ENCODE peak calls at places on chromosomes 3 and 15, in six cellular contexts. C, J, N, O, Y and M are unnamed samples.

GRCh38 chr3:72891053-72891855 is 3.4 kb downstream of the GXYLT2 start:
- DNase-seq in C (peak), J (peak), N (no peak), O (no peak), Y (no peak), M (peak)

GRCh38 chr3:184615396-184615795 is 53.8 kb downstream of the EPHB3 start:
- DNase-seq in C (no peak), J (no peak), N (no peak), O (no peak), Y (no peak), M (no peak)

GRCh38 chr3:66582721-66583141 is 81.9 kb upstream of the LRIG1 start:
- DNase-seq in C (no peak), J (no peak), N (no peak), O (no peak), Y (peak), M (no peak)

GRCh38 chr3:132682201-132682600 is 22.1 kb downstream of the UBA5 start:
- DNase-seq in C (no peak), J (no peak), N (no peak), O (no peak), Y (no peak), M (no peak)

GRCh38 chr3:171342200-171342599 is 118.0 kb downstream of the TNIK start:
- DNase-seq in C (no peak), J (no peak), N (no peak), O (no peak), Y (no peak), M (no peak)

GRCh38 chr3:85912981-85913380 is 954.2 kb downstream of the CADM2 start:
- DNase-seq in C (no peak), J (peak), N (no peak), O (no peak), Y (no peak), M (peak)

GRCh38 chr3:173750095-173750494 is 352.6 kb downstream of the NLGN1 start:
- DNase-seq in C (no peak), J (no peak), N (no peak), O (no peak), Y (no peak), M (peak)

GRCh38 chr3:112746675-112747276 is 99.9 kb downstream of the CD200R1L start:
- DNase-seq in C (no peak), J (no peak), N (no peak), O (no peak), Y (no peak), M (peak)

GRCh38 chr3:194103475-194103874 is 32.5 kb upstream of the HES1 start:
- DNase-seq in C (no peak), J (no peak), N (no peak), O (no peak), Y (no peak), M (no peak)

GRCh38 chr15:98785796-98786581 is 137.7 kb downstream of the IGF1R start:
- DNase-seq in C (no peak), J (peak), N (no peak), O (no peak), Y (peak), M (no peak)

GRCh38 chr3:13325092-13325491 is 95.0 kb downstream of the NUP210 start:
- DNase-seq in C (no peak), J (no peak), N (no peak), O (no peak), Y (no peak), M (no peak)

GRCh38 chr15:40252438-40253178 is 13.7 kb downstream of the PAK6 start:
- DNase-seq in C (no peak), J (no peak), N (no peak), O (no peak), Y (no peak), M (no peak)

GRCh38 chr3:50442940-50443579 is 60.4 kb downstream of the CACNA2D2 start:
- DNase-seq in C (no peak), J (no peak), N (no peak), O (no peak), Y (no peak), M (no peak)

GRCh38 chr3:195692361-195692700 is 28.4 kb upstream of the MUC20 start:
- DNase-seq in C (no peak), J (no peak), N (no peak), O (no peak), Y (no peak), M (no peak)

GRCh38 chr15:58396181-58396580 is 35.6 kb upstream of the LIPC start:
- DNase-seq in C (no peak), J (no peak), N (no peak), O (no peak), Y (no peak), M (peak)

GRCh38 chr3:139534992-139535879 is 4.3 kb downstream of the RBP1 start:
- DNase-seq in C (peak), J (peak), N (no peak), O (no peak), Y (no peak), M (peak)

GRCh38 chr15:40696228-40696627 is 1.3 kb downstream of the RAD51 start:
- DNase-seq in C (no peak), J (no peak), N (no peak), O (no peak), Y (no peak), M (no peak)

GRCh38 chr3:101466465-101467309 is 46.3 kb downstream of the SENP7 start:
- DNase-seq in C (no peak), J (peak), N (no peak), O (no peak), Y (no peak), M (peak)

GRCh38 chr3:149058602-149059001 is 27.7 kb downstream of the HLTF start:
- DNase-seq in C (no peak), J (no peak), N (no peak), O (no peak), Y (no peak), M (no peak)

GRCh38 chr15:31023841-31024240 is 32.4 kb upstream of the MTMR10 start:
- DNase-seq in C (no peak), J (no peak), N (no peak), O (no peak), Y (no peak), M (peak)

GRCh38 chr15:99729920-99730319 is 3.3 kb downstream of the LYSMD4 start:
- DNase-seq in C (no peak), J (no peak), N (no peak), O (peak), Y (no peak), M (peak)

GRCh38 chr3:142648950-142649349 is 52.8 kb downstream of the PLS1 start:
- DNase-seq in C (no peak), J (no peak), N (no peak), O (no peak), Y (no peak), M (no peak)

GRCh38 chr15:36877796-36878744 is 222.3 kb downstream of the MEIS2 start:
- DNase-seq in C (no peak), J (no peak), N (no peak), O (no peak), Y (no peak), M (no peak)

GRCh38 chr3:58531555-58531954 is 5.4 kb downstream of the ACOX2 start:
- DNase-seq in C (no peak), J (no peak), N (no peak), O (no peak), Y (no peak), M (no peak)

GRCh38 chr3:181454451-181455027 is 257.2 kb upstream of the SOX2 start:
- DNase-seq in C (no peak), J (no peak), N (no peak), O (no peak), Y (no peak), M (no peak)

GRCh38 chr3:6179761-6180160 is 681.2 kb upstream of the GRM7 start:
- DNase-seq in C (no peak), J (no peak), N (no peak), O (no peak), Y (no peak), M (no peak)

GRCh38 chr3:105970283-105970682 is 101.5 kb upstream of the CBLB start:
- DNase-seq in C (no peak), J (no peak), N (no peak), O (no peak), Y (no peak), M (peak)

GRCh38 chr15:101441706-101442105 is 47.8 kb downstream of the PCSK6 start:
- DNase-seq in C (no peak), J (no peak), N (no peak), O (no peak), Y (no peak), M (no peak)

GRCh38 chr3:120796944-120797343 is 54.4 kb downstream of the GTF2E1 start:
- DNase-seq in C (no peak), J (no peak), N (no peak), O (no peak), Y (no peak), M (no peak)

GRCh38 chr3:151146071-151146730 is 56.8 kb downstream of the GPR171 start:
- DNase-seq in C (peak), J (peak), N (peak), O (peak), Y (peak), M (peak)

GRCh38 chr15:69117431-69117841 is 43.0 kb upstream of the GLCE start:
- DNase-seq in C (no peak), J (no peak), N (no peak), O (no peak), Y (no peak), M (no peak)

GRCh38 chr15:35141743-35142356 is 56.8 kb upstream of the NANOGP8 start:
- DNase-seq in C (no peak), J (peak), N (no peak), O (no peak), Y (no peak), M (peak)

GRCh38 chr3:153209596-153209995 is 47.6 kb downstream of the RAP2B start:
- DNase-seq in C (no peak), J (no peak), N (peak), O (no peak), Y (no peak), M (peak)

GRCh38 chr15:22949074-22949547 is 31.1 kb downstream of the CYFIP1 start:
- DNase-seq in C (peak), J (no peak), N (no peak), O (peak), Y (no peak), M (peak)

GRCh38 chr15:78084359-78084750 is 6.8 kb upstream of the TBC1D2B start:
- DNase-seq in C (no peak), J (no peak), N (no peak), O (no peak), Y (no peak), M (no peak)

GRCh38 chr15:78083186-78083585 is 5.7 kb upstream of the TBC1D2B start:
- DNase-seq in C (no peak), J (no peak), N (no peak), O (no peak), Y (no peak), M (no peak)

GRCh38 chr15:78082743-78083110 is 5.2 kb upstream of the TBC1D2B start:
- DNase-seq in C (no peak), J (no peak), N (no peak), O (no peak), Y (no peak), M (no peak)

GRCh38 chr15:78083687-78084358 is 6.3 kb upstream of the TBC1D2B start:
- DNase-seq in C (no peak), J (no peak), N (no peak), O (no peak), Y (no peak), M (no peak)

GRCh38 chr15:78082106-78082742 is 4.7 kb upstream of the TBC1D2B start:
- DNase-seq in C (no peak), J (no peak), N (no peak), O (no peak), Y (no peak), M (peak)
- TF ChIP-seq BHLHE40 in C (no peak), J (no peak), N (no peak), O (no peak), Y (no peak), M (no peak)

DNA sequence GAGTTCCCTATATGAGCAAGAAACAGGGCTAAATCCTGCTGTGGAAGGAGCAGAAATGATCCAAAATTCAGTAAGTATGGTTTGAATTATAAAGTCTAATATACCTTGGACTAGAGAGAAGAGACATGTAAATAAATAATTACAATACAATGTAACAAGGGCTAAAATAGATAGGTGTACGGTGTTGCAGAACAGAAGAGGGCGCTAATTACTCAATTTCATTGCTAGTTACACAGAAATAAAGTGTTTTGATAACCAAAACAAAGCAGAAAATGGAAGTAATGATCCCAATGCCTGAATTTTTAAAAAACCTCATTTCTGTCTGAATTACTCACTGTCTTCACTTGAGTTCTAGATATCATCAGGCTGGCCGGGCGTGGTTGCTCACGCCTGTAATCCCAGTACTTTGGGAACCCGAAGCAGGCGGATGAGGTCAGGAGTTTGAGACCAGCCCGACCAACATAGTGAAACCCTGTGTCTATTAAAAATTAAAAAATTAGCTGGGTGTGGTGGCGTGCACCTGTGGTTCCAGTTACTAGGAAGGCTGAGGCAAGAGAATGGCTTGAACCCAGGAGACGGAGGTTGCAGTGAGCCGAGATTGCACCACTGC is 8.3 kb upstream of the PLCH1 start:
- DNase-seq in C (no peak), J (peak), N (no peak), O (no peak), Y (no peak), M (peak)
- TF ChIP-seq BHLHE40 in C (no peak), J (no peak), N (no peak), O (no peak), Y (no peak), M (no peak)

GRCh38 chr15:45134682-45135604 is 5.1 kb downstream of the DUOX1 start:
- DNase-seq in C (no peak), J (no peak), N (no peak), O (no peak), Y (no peak), M (no peak)
- TF ChIP-seq BHLHE40 in C (no peak), J (no peak), N (no peak), O (no peak), Y (peak), M (no peak)

DNA sequence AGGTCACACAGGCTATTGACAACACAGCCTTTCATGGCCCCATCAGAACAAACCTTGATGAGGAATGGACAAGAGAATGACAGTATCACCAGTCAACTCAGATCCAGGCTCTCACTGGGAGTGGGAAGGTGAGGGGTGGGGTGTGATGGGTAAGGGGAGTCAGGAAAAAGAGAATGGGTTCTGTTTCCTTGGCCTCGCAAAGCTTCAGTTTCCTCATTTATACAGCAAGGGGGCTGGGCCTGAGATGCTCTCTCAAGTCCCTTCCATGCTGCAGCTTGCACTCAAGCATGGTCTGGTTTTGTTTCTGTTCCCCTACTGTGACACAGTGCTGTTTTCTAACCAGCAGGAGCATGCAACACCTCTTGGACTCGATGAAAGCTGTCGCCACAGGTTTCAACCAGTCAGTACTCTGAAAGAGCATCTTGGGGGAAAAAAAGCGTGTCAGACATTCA is 65.7 kb upstream of the IL12A start:
- DNase-seq in C (no peak), J (no peak), N (no peak), O (no peak), Y (peak), M (no peak)
- TF ChIP-seq BHLHE40 in C (no peak), J (no peak), N (no peak), O (no peak), Y (peak), M (no peak)

GRCh38 chr3:43294975-43295374 is 8.6 kb downstream of the SNRK start:
- DNase-seq in C (no peak), J (peak), N (no peak), O (no peak), Y (no peak), M (no peak)
- TF ChIP-seq BHLHE40 in C (no peak), J (no peak), N (no peak), O (no peak), Y (no peak), M (no peak)

GRCh38 chr15:80436511-80437307 is 32.5 kb downstream of the ARNT2 start:
- DNase-seq in C (no peak), J (peak), N (peak), O (no peak), Y (no peak), M (peak)
- TF ChIP-seq BHLHE40 in C (no peak), J (no peak), N (no peak), O (no peak), Y (no peak), M (no peak)

DNA sequence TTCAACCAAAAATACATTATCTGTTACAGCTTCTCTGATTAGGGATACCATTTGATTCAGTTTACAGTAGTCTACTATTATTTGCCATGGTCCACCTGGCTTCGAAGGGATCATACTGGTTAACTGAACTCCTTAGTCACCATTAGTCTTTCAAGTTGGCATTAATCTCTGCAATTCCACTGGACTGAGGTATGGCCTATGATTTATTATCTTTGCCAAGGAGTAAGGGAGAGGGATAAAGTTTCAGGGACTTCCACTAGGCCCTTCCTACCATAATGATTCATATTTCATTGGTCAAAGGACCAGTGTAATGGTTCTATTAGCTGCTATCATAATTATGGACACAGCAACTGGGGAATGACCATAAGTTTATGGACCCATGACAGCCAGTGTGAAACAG is 7.3 kb upstream of the CMSS1 start:
- DNase-seq in C (no peak), J (no peak), N (no peak), O (no peak), Y (no peak), M (no peak)
- TF ChIP-seq BHLHE40 in C (no peak), J (no peak), N (no peak), O (no peak), Y (no peak), M (no peak)

DNA sequence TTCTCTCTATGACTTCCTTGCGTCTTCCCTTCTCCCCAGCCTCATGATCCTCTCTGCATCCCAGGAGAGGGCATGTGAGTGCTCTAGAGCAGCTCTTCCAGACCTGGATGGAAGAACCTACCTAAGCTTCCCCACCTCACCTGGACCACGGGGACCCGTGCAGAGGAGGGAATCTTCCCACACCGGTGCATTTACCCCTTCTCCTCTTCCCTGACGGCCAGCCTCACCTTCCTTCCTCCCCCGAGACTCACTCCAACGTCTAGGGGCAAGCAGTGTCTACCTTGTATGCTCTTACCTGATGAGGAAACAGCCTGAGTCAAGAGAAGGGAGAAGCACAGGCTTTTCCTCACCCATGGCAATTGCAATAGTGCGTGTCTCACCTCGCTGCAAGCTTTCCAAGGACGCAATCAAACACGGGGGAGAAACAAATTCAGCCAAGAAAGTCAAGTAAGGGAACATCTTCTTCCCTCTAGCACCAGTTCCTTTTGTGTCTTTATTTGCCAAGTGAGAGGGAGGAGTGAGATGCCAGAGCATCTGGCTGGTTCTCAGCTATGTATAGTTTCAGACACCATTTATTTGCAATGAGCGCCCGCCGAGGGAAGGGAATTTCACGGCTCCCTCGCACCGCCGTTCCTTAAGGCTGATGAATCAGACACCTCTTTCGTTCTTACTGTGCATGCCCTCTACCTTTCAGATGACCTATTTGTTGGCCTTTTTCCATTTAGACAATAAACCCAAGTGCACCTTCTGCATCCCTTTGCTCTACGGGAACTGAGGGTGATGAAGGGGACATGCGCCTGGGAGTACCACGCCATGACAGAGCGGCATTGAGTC is 1.8 kb upstream of the CCR9 start:
- DNase-seq in C (no peak), J (no peak), N (no peak), O (no peak), Y (no peak), M (no peak)
- TF ChIP-seq BHLHE40 in C (no peak), J (no peak), N (no peak), O (no peak), Y (no peak), M (no peak)

DNA sequence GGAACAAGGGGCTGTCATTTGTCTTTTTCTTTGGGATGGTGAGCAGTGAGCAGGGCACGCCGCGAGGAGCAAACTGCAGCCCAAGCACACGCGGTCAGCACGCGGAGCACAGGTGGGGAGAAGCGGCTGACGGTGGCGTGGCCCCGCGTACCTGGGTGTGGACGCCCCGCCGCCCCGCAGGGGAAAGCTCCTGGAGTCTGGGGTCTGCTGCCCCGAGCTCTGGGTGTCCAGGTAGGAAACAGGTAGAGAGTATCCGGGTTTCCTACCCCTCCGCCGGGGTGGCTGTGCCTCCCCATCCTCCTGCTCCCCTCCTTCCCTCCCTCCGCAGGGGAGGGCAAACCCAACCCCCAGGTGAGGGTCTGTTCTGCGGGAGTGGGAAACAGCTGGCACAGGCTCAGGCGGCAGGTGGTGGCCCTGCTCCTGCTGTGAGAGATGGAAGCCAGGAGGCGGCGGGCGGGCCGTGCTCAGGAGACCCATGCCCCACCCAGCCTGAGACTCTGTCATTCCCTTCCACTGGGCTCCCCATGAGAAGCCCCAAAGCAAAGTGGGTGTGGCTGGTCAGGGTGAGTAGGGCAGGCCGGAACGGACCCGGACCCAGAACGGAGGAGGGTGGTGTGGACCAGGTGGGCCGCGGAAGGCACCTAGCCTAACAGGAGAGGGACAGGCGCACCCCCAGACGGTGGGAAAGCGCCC is 56.9 kb upstream of the CGNL1 start:
- DNase-seq in C (no peak), J (no peak), N (no peak), O (no peak), Y (no peak), M (no peak)
- TF ChIP-seq BHLHE40 in C (no peak), J (no peak), N (no peak), O (no peak), Y (no peak), M (no peak)